ENCODE peak calls at places on chromosomes 3 and 15, in seven cellular contexts. Y is Panc1, I is RWPE2, P is left lung, Q is IMR-90, S is upper lobe of left lung, A is right lobe of liver. L is an unnamed sample. For H3K4me1, the result is how much of the 10 kb centered on the place peaks cover.

GRCh38 chr3:184597783-184598182 is 36.2 kb downstream of the EPHB3 start:
- ATAC-seq in Y (no peak), I (no peak), P (no peak), Q (no peak), S (no peak), A (peak), L (no peak)

GRCh38 chr3:190017575-190018288 is 103.0 kb downstream of the P3H2 start:
- ATAC-seq in Y (peak), I (peak), P (peak), Q (peak), S (no peak), A (peak), L (no peak)

GRCh38 chr15:66744610-66745279 is 42.7 kb downstream of the SMAD6 start:
- ATAC-seq in Y (no peak), I (no peak), P (no peak), Q (no peak), S (no peak), A (no peak), L (no peak)

GRCh38 chr15:29601811-29602210 is 220.5 kb downstream of the TJP1 start:
- ATAC-seq in Y (no peak), I (no peak), P (no peak), Q (no peak), S (no peak), A (no peak), L (no peak)

GRCh38 chr15:39495871-39496459 is 84.9 kb upstream of the THBS1 start:
- ATAC-seq in Y (no peak), I (no peak), P (no peak), Q (peak), S (no peak), A (no peak), L (no peak)

GRCh38 chr3:127033171-127033570 is 50.3 kb downstream of the PLXNA1 start:
- ATAC-seq in Y (no peak), I (no peak), P (no peak), Q (no peak), S (no peak), A (no peak), L (no peak)

GRCh38 chr3:36124118-36124796 is 256.0 kb upstream of the STAC start:
- ATAC-seq in Y (peak), I (peak), P (peak), Q (no peak), S (no peak), A (peak), L (no peak)

GRCh38 chr3:126474498-126475410 is 937 bp downstream of the ZXDC start:
- ATAC-seq in Y (peak), I (peak), P (peak), Q (peak), S (peak), A (peak), L (no peak)

GRCh38 chr3:45689787-45690145 is 570 bp downstream of the SACM1L start:
- ATAC-seq in Y (no peak), I (no peak), P (peak), Q (no peak), S (no peak), A (no peak), L (no peak)
- H3K4me1 ChIP-seq in Y (under half), I (under half), P (half or more), Q (under half), S (half or more), A (under half), L (half or more)

DNA sequence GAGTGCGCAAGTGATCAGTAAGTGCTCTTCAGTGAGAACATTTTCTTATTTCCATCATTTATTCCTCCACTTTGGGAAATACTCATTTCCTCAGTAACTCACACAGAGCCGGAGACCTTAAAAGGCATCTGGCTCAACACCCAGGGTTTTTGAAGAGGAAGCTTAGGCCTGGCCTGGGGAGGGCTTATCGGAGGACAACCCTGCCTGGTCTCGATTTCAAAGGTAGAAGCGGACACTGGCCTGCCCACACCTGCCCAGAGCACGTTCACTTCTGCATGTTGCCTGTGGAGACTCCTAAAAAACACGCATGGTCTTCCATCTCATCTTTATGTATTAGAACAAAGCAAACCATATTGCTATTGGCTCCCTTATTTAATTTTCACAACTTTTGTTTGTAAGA is 55.5 kb upstream of the FURIN start:
- ATAC-seq in Y (no peak), I (no peak), P (no peak), Q (no peak), S (no peak), A (no peak), L (no peak)
- H3K4me1 ChIP-seq in Y (under half), I (under half), P (under half), Q (under half), S (under half), A (under half), L (under half)

DNA sequence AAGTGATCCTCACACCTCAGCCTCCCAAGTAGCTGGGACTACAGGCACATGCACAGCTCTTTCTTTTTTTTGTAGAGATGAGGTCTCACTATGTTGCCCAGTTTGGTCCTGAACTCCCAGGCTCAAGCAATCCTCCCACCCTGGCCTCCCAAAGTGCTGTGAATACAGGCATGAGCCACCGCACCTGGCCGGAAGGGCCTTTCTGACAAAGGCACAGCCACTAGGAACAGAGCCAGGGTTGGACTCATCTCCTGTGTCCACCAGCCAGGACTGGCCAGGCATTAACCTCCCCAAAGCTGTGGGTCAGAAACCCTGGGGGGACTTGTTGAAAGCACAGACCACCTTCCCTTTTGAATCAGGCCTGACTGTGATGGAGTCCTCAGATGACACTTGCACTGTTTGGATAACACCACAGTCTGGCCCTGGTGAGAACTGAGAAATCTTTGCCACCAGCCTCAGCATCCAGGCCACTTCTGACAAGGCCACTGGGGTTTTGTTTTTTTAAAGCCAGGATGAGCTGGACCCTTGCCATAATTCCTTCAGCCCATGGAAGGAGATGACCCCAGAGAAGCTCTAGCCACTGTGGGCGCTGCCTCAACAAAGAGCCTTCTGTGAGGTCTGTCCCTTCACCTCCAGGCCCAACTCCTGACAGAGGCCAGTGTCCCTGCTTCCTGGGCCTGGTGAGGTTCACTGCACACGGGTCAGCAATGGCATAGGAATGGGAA is 4.8 kb downstream of the TKT start:
- ATAC-seq in Y (no peak), I (no peak), P (no peak), Q (no peak), S (no peak), A (no peak), L (no peak)
- H3K4me1 ChIP-seq in Y (under half), I (under half), P (half or more), Q (under half), S (half or more), A (under half), L (under half)

GRCh38 chr15:28228096-28228495 is 93.9 kb downstream of the HERC2 start:
- ATAC-seq in Y (no peak), I (no peak), P (no peak), Q (no peak), S (no peak), A (no peak), L (no peak)
- H3K4me1 ChIP-seq in Y (under half), I (under half), P (under half), Q (under half), S (under half), A (under half), L (under half)

DNA sequence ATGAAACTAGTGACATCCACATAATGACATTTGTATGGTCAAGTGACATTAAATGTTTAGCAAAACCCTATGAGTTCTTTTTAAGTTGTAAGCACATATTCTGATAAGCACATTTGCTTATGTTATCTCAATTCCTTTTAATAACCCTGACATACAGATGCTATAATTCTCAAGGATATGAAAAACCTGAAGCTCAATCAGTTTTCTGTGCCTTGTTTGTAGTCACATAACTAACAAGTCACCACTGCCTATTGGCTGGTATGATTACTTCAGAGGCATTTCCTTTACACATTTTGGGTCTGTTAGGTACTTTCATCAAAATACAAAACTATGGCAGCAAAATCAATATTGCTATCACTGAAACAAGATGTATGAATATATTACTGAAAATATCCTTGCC is 74.1 kb downstream of the FAIM start:
- ATAC-seq in Y (no peak), I (no peak), P (no peak), Q (no peak), S (no peak), A (no peak), L (no peak)
- H3K4me1 ChIP-seq in Y (under half), I (under half), P (under half), Q (under half), S (under half), A (under half), L (under half)

L was measured in gastroesophageal sphincter.